ENCODE peak calls at places on chromosomes 4 and X, in five cellular contexts. F is stimulated activated CD4-positive, alpha-beta T cell treated with anti-CD3 and anti-CD28 coated beads, Interleukin-4, amount 100 ng/mL, for 4 hours; N is NCI-H187 treated with DMSO at 0.1 percent for 48 hours; C is SHP77 treated with DMSO at 0.1 percent for 48 hours; D is NCI-H2081. E is an unnamed sample.

GRCh38 chr4:109164011-109164410 is 138.4 kb downstream of the COL25A1 start:
- DNase-seq in N (no peak), C (no peak), F (no peak), D (no peak), E (no peak)

GRCh38 chr4:7898385-7898784 is 41.3 kb downstream of the AFAP1 start:
- DNase-seq in N (no peak), D (no peak), C (no peak), F (no peak), E (no peak)

GRCh38 chrX:9767375-9767774 is 1.7 kb upstream of the GPR143 start:
- DNase-seq in D (no peak), F (no peak), N (no peak), C (no peak), E (no peak)

GRCh38 chrX:101370888-101371504 is 15.0 kb downstream of the BTK start:
- DNase-seq in F (no peak), N (no peak), C (no peak), D (no peak), E (no peak)

GRCh38 chr4:78661923-78662521 is 110.5 kb downstream of the ANXA3 start:
- DNase-seq in F (no peak), C (no peak), D (peak; percentile 30), N (no peak), E (no peak)

GRCh38 chr4:64581422-64581821 is 172.2 kb upstream of the TECRL start:
- DNase-seq in F (no peak), D (no peak), N (no peak), C (no peak), E (no peak)

GRCh38 chr4:186300659-186301377 is 34.8 kb downstream of the F11 start:
- DNase-seq in C (no peak), N (no peak), D (no peak), F (no peak), E (no peak)

GRCh38 chr4:3736290-3736689 is 29.9 kb upstream of the ADRA2C start:
- DNase-seq in D (no peak), C (no peak), F (no peak), N (no peak), E (no peak)

GRCh38 chr4:168877779-168878491 is 132.1 kb downstream of the CBR4 start:
- DNase-seq in N (no peak), C (no peak), F (peak; percentile 12), D (no peak), E (peak; percentile 25)